ENCODE peak calls at places on chromosomes 5 and 9, in four cellular contexts. One of them, this sample, is unnamed.

GRCh38 chr5:82635561-82636288 is 357.6 kb upstream of the RPS23 start:
- DNase-seq in fibroblast of the aortic adventitia: peak
- DNase-seq in hippocampal formation: no peak
- DNase-seq in activated T-cell treated with anti-CD3 and anti-CD28 coated beads for 1 hour: no peak
- DNase-seq in this sample: peak

GRCh38 chr5:150580917-150581316 is 59.5 kb upstream of the SYNPO start:
- DNase-seq in fibroblast of the aortic adventitia: no peak
- DNase-seq in hippocampal formation: no peak
- DNase-seq in activated T-cell treated with anti-CD3 and anti-CD28 coated beads for 1 hour: no peak
- DNase-seq in this sample: no peak

GRCh38 chr5:157390179-157390923 is 69.7 kb upstream of the NIPAL4 start:
- DNase-seq in fibroblast of the aortic adventitia: peak
- DNase-seq in hippocampal formation: no peak
- DNase-seq in activated T-cell treated with anti-CD3 and anti-CD28 coated beads for 1 hour: no peak
- DNase-seq in this sample: peak

GRCh38 chr9:118238139-118238538 is 533.9 kb downstream of the TLR4 start:
- DNase-seq in fibroblast of the aortic adventitia: no peak
- DNase-seq in hippocampal formation: no peak
- DNase-seq in activated T-cell treated with anti-CD3 and anti-CD28 coated beads for 1 hour: no peak
- DNase-seq in this sample: no peak

GRCh38 chr5:14706615-14707021 is 42.1 kb downstream of the OTULIN start:
- DNase-seq in fibroblast of the aortic adventitia: peak
- DNase-seq in hippocampal formation: no peak
- DNase-seq in activated T-cell treated with anti-CD3 and anti-CD28 coated beads for 1 hour: peak
- DNase-seq in this sample: no peak

GRCh38 chr5:108212775-108213346 is 169.0 kb downstream of the FBXL17 start:
- DNase-seq in fibroblast of the aortic adventitia: peak
- DNase-seq in hippocampal formation: no peak
- DNase-seq in activated T-cell treated with anti-CD3 and anti-CD28 coated beads for 1 hour: no peak
- DNase-seq in this sample: no peak

GRCh38 chr9:79023134-79023577 is 548.6 kb upstream of the TLE4 start:
- DNase-seq in fibroblast of the aortic adventitia: peak
- DNase-seq in hippocampal formation: no peak
- DNase-seq in activated T-cell treated with anti-CD3 and anti-CD28 coated beads for 1 hour: no peak
- DNase-seq in this sample: peak

GRCh38 chr9:121781143-121781542 is 129.7 kb downstream of the DAB2IP start:
- DNase-seq in fibroblast of the aortic adventitia: no peak
- DNase-seq in hippocampal formation: no peak
- DNase-seq in activated T-cell treated with anti-CD3 and anti-CD28 coated beads for 1 hour: no peak
- DNase-seq in this sample: no peak

GRCh38 chr5:168404366-168404765 is 81.9 kb upstream of the RARS1 start:
- DNase-seq in fibroblast of the aortic adventitia: peak
- DNase-seq in hippocampal formation: peak
- DNase-seq in activated T-cell treated with anti-CD3 and anti-CD28 coated beads for 1 hour: no peak
- DNase-seq in this sample: no peak

GRCh38 chr9:21558627-21559401 is 76.7 kb upstream of the IFNE start:
- DNase-seq in fibroblast of the aortic adventitia: peak
- DNase-seq in hippocampal formation: no peak
- DNase-seq in activated T-cell treated with anti-CD3 and anti-CD28 coated beads for 1 hour: no peak
- DNase-seq in this sample: no peak

GRCh38 chr5:148932355-148932935 is 106.0 kb downstream of the ADRB2 start:
- DNase-seq in fibroblast of the aortic adventitia: no peak
- DNase-seq in hippocampal formation: no peak
- DNase-seq in activated T-cell treated with anti-CD3 and anti-CD28 coated beads for 1 hour: no peak
- DNase-seq in this sample: no peak

GRCh38 chr5:173010021-173010420 is 26.4 kb downstream of the ATP6V0E1 start:
- DNase-seq in fibroblast of the aortic adventitia: peak
- DNase-seq in hippocampal formation: no peak
- DNase-seq in activated T-cell treated with anti-CD3 and anti-CD28 coated beads for 1 hour: no peak
- DNase-seq in this sample: no peak

GRCh38 chr5:146947181-146947941 is 68.8 kb upstream of the PPP2R2B start:
- DNase-seq in fibroblast of the aortic adventitia: peak
- DNase-seq in hippocampal formation: no peak
- DNase-seq in activated T-cell treated with anti-CD3 and anti-CD28 coated beads for 1 hour: no peak
- DNase-seq in this sample: no peak

GRCh38 chr5:97094579-97095317 is 47.7 kb downstream of the LIX1 start:
- DNase-seq in fibroblast of the aortic adventitia: no peak
- DNase-seq in hippocampal formation: no peak
- DNase-seq in activated T-cell treated with anti-CD3 and anti-CD28 coated beads for 1 hour: no peak
- DNase-seq in this sample: no peak

GRCh38 chr9:33007755-33008154 is 6.3 kb upstream of the APTX start:
- DNase-seq in fibroblast of the aortic adventitia: no peak
- DNase-seq in hippocampal formation: no peak
- DNase-seq in activated T-cell treated with anti-CD3 and anti-CD28 coated beads for 1 hour: no peak
- DNase-seq in this sample: no peak

This sample was measured in keratinocyte.